ENCODE peak calls at places on chromosomes 2 and 18, in four cellular contexts. X is Karpas-422, K is fibroblast of lung, S is SK-N-SH. E is an unnamed sample. For H3K4me1, the result is how much of the 10 kb centered on the place peaks cover.

GRCh38 chr2:112031473-112031872 is 23.6 kb upstream of the TMEM87B start:
- DNase-seq in X (no peak), K (peak), S (no peak), E (no peak)

GRCh38 chr2:1606421-1607235 is 137.7 kb downstream of the PXDN start:
- DNase-seq in X (no peak), K (peak), S (peak), E (no peak)

GRCh38 chr2:238727585-238728321 is 120.1 kb upstream of the TWIST2 start:
- DNase-seq in X (no peak), K (peak), S (no peak), E (no peak)

GRCh38 chr2:55809875-55810620 is 113.5 kb downstream of the EFEMP1 start:
- DNase-seq in X (peak), K (peak), S (no peak), E (no peak)

GRCh38 chr18:22710628-22711380 is 222.3 kb upstream of the RBBP8 start:
- DNase-seq in X (no peak), K (peak), S (peak), E (no peak)

GRCh38 chr2:154978710-154979109 is 280.2 kb downstream of the KCNJ3 start:
- DNase-seq in X (no peak), K (no peak), S (no peak), E (no peak)

GRCh38 chr2:201964631-201965206 is 68.9 kb upstream of the FZD7 start:
- DNase-seq in X (no peak), K (peak), S (no peak), E (no peak)

GRCh38 chr2:128284841-128285240 is 33.8 kb downstream of the HS6ST1 start:
- DNase-seq in X (no peak), K (no peak), S (no peak), E (no peak)

GRCh38 chr2:215052404-215052803 is 86.0 kb downstream of the ABCA12 start:
- DNase-seq in X (no peak), K (no peak), S (no peak), E (no peak)

GRCh38 chr18:5142859-5143258 is 54.2 kb downstream of the AKAIN1 start:
- DNase-seq in X (no peak), K (no peak), S (no peak), E (no peak)

GRCh38 chr18:39959839-39960238 is 1995.2 kb upstream of the PIK3C3 start:
- DNase-seq in X (no peak), K (no peak), S (no peak), E (no peak)

GRCh38 chr18:49949991-49950395 is 136.7 kb upstream of the ACAA2 start:
- DNase-seq in X (no peak), K (no peak), S (no peak), E (no peak)

GRCh38 chr18:39770399-39770798 is 2184.6 kb upstream of the PIK3C3 start:
- DNase-seq in X (no peak), K (no peak), S (no peak), E (no peak)

GRCh38 chr2:25821225-25822056 is 56.8 kb downstream of the ASXL2 start:
- DNase-seq in X (no peak), K (peak), S (no peak), E (no peak)

GRCh38 chr2:72932045-72932444 is 14.7 kb downstream of the EMX1 start:
- DNase-seq in X (no peak), K (peak), S (no peak), E (peak)

GRCh38 chr18:215448-216010 is 52.3 kb downstream of the THOC1 start:
- DNase-seq in X (no peak), K (no peak), S (no peak), E (no peak)

GRCh38 chr2:180730976-180731375 is 249.4 kb upstream of the UBE2E3 start:
- DNase-seq in X (no peak), K (peak), S (no peak), E (no peak)

GRCh38 chr18:21996261-21996892 is 173.0 kb upstream of the GATA6 start:
- DNase-seq in X (no peak), K (peak), S (no peak), E (no peak)

GRCh38 chr2:221554769-221555510 is 17.2 kb downstream of the EPHA4 start:
- DNase-seq in X (peak), K (no peak), S (no peak), E (no peak)

GRCh38 chr2:9950521-9951271 is 797 bp upstream of the GRHL1 start:
- DNase-seq in X (no peak), K (no peak), S (no peak), E (peak)

GRCh38 chr18:49098386-49098785 is 147.6 kb upstream of the SMAD7 start:
- DNase-seq in X (no peak), K (no peak), S (no peak), E (no peak)

GRCh38 chr2:38514603-38515154 is 88.0 kb downstream of the HNRNPLL start:
- DNase-seq in X (no peak), K (no peak), S (no peak), E (no peak)

GRCh38 chr18:26551217-26551708 is 2.9 kb upstream of the KCTD1 start:
- DNase-seq in X (no peak), K (peak), S (no peak), E (no peak)

GRCh38 chr2:151007365-151007764 is 254.3 kb downstream of the RBM43 start:
- DNase-seq in X (no peak), K (peak), S (no peak), E (no peak)

GRCh38 chr18:31469629-31470028 is 22.1 kb downstream of the DSG3 start:
- DNase-seq in X (no peak), K (no peak), S (no peak), E (no peak)

GRCh38 chr18:50182516-50182915 is 12.4 kb downstream of the MYO5B start:
- DNase-seq in X (no peak), K (no peak), S (no peak), E (no peak)

GRCh38 chr2:156004460-156004859 is 328.1 kb downstream of the NR4A2 start:
- DNase-seq in X (no peak), K (no peak), S (no peak), E (no peak)

GRCh38 chr18:38368886-38369285 is 803.3 kb upstream of the CELF4 start:
- DNase-seq in X (no peak), K (peak), S (no peak), E (no peak)

GRCh38 chr2:11496311-11496710 is 30.4 kb upstream of the E2F6 start:
- DNase-seq in X (no peak), K (no peak), S (no peak), E (no peak)

GRCh38 chr2:98803747-98804650 is 73.1 kb upstream of the MGAT4A start:
- DNase-seq in X (no peak), K (no peak), S (no peak), E (no peak)

GRCh38 chr2:241992753-241993152 is 123.2 kb downstream of the RTP5 start:
- DNase-seq in X (no peak), K (no peak), S (no peak), E (no peak)

GRCh38 chr2:60652822-60653315 is 99.4 kb upstream of the BCL11A start:
- DNase-seq in X (no peak), K (no peak), S (no peak), E (no peak)

GRCh38 chr2:231295363-231295655 is 96.9 kb downstream of the ARMC9 start:
- DNase-seq in X (no peak), K (no peak), S (no peak), E (no peak)
- H3K4me1 ChIP-seq in X (under half), K (under half), S (under half), E (under half)

GRCh38 chr2:30324245-30324644 is 92.9 kb downstream of the LBH start:
- DNase-seq in X (no peak), K (no peak), S (no peak), E (no peak)
- H3K9ac ChIP-seq in X (no peak), K (no peak), S (no peak), E (no peak)

GRCh38 chr2:127056631-127057370 is 50.2 kb downstream of the BIN1 start:
- DNase-seq in X (no peak), K (no peak), S (no peak), E (no peak)
- H3K4me1 ChIP-seq in X (under half), K (under half), S (under half), E (under half)

GRCh38 chr2:222895143-222895542 is 34.3 kb downstream of the ACSL3 start:
- DNase-seq in X (no peak), K (no peak), S (no peak), E (no peak)
- H3K9ac ChIP-seq in X (no peak), K (no peak), S (no peak), E (no peak)

E was measured in DND-41.